ENCODE peak calls at places on chromosomes 11 and 22, in nine cellular contexts. L is thoracic aorta, W is uterus, R is prostate gland, Y is HCT116, E is adrenal gland, H is mesendoderm, D is right cardiac atrium, O is aorta. F is an unnamed sample.

GRCh38 chr11:10125522-10126133 is 168.4 kb downstream of the SBF2 start:
- DNase-seq in L (no peak), W (no peak), R (no peak), Y (no peak), E (no peak), H (no peak), D (no peak), O (no peak), F (no peak)

GRCh38 chr22:23073506-23074229 is 3.3 kb downstream of the GNAZ start:
- DNase-seq in L (no peak), W (no peak), R (no peak), Y (no peak), E (no peak), H (no peak), D (peak; percentile 37), O (peak; percentile 26), F (no peak)

GRCh38 chr11:66317766-66318575 is 1.1 kb upstream of the CD248 start:
- DNase-seq in L (no peak), W (peak; percentile 79), R (no peak), Y (no peak), E (peak; percentile 68), H (peak; percentile 80), D (peak; percentile 83), O (peak; percentile 81), F (peak; percentile 98)

GRCh38 chr11:106031210-106031845 is 9.3 kb upstream of the MSANTD4 start:
- DNase-seq in L (no peak), W (no peak), R (no peak), Y (no peak), E (no peak), H (no peak), D (no peak), O (no peak), F (no peak)

GRCh38 chr11:15875393-15875792 is 481.0 kb downstream of the SOX6 start:
- DNase-seq in L (no peak), W (no peak), R (no peak), Y (no peak), E (no peak), H (no peak), D (no peak), O (no peak), F (no peak)

GRCh38 chr22:49010086-49010863 is 817.4 kb downstream of the BRD1 start:
- DNase-seq in L (no peak), W (no peak), R (no peak), Y (no peak), E (peak; percentile 1), H (no peak), D (no peak), O (peak; percentile 25), F (no peak)

GRCh38 chr11:66321606-66322005 is 4.8 kb upstream of the CD248 start:
- DNase-seq in L (no peak), W (no peak), R (no peak), Y (no peak), E (no peak), H (no peak), D (peak; percentile 22), O (no peak), F (no peak)

GRCh38 chr22:17973217-17973616 is 51.1 kb downstream of the MICAL3 start:
- DNase-seq in L (no peak), W (no peak), R (no peak), Y (no peak), E (no peak), H (no peak), D (no peak), O (no peak), F (no peak)

GRCh38 chr11:64854534-64855502 is 10.4 kb upstream of the CDC42BPG start:
- DNase-seq in L (peak; percentile 88), W (peak; percentile 81), R (no peak), Y (peak; percentile 91), E (peak; percentile 96), H (peak; percentile 92), D (peak; percentile 89), O (peak; percentile 94), F (no peak)

GRCh38 chr11:7589861-7590260 is 76.1 kb downstream of the PPFIBP2 start:
- DNase-seq in L (no peak), W (no peak), R (no peak), Y (no peak), E (no peak), H (no peak), D (no peak), O (no peak), F (no peak)

GRCh38 chr11:21476588-21476987 is 716.3 kb upstream of the ANO5 start:
- DNase-seq in L (no peak), W (no peak), R (no peak), Y (no peak), E (no peak), H (no peak), D (no peak), O (no peak), F (no peak)

GRCh38 chr11:35614949-35615569 is 3.2 kb upstream of the FJX1 start:
- DNase-seq in L (no peak), W (no peak), R (no peak), Y (no peak), E (no peak), H (peak; percentile 42), D (no peak), O (no peak), F (no peak)

GRCh38 chr11:4639931-4640330 is 2.7 kb downstream of the OR51D1 start:
- DNase-seq in L (no peak), W (no peak), R (no peak), Y (no peak), E (no peak), H (no peak), D (no peak), O (no peak), F (no peak)

GRCh38 chr11:57410287-57410686 is 16.6 kb downstream of the SLC43A3 start:
- DNase-seq in L (no peak), W (no peak), R (no peak), Y (no peak), E (no peak), H (no peak), D (no peak), O (no peak), F (no peak)

GRCh38 chr11:72316984-72317383 is 73.0 kb upstream of the PHOX2A start:
- DNase-seq in L (no peak), W (no peak), R (no peak), Y (no peak), E (no peak), H (no peak), D (no peak), O (no peak), F (no peak)

GRCh38 chr22:36017661-36018091 is 10.9 kb downstream of the RBFOX2 start:
- DNase-seq in L (no peak), W (no peak), R (no peak), Y (no peak), E (no peak), H (peak; percentile 61), D (no peak), O (no peak), F (no peak)

GRCh38 chr11:105490333-105490732 is 119.5 kb upstream of the GRIA4 start:
- DNase-seq in L (no peak), W (no peak), R (no peak), Y (no peak), E (no peak), H (no peak), D (no peak), O (no peak), F (no peak)

GRCh38 chr11:68826726-68827125 is 15.0 kb downstream of the CPT1A start:
- DNase-seq in L (no peak), W (no peak), R (no peak), Y (no peak), E (no peak), H (no peak), D (no peak), O (no peak), F (no peak)

GRCh38 chr11:128715691-128716153 is 21.9 kb downstream of the FLI1 start:
- DNase-seq in L (no peak), W (no peak), R (no peak), Y (no peak), E (no peak), H (peak; percentile 81), D (peak; percentile 63), O (no peak), F (no peak)
- H3K4me3 ChIP-seq in L (peak overlapping the region; percentile 58), W (no peak overlapping the region), R (no peak overlapping the region), Y (no peak overlapping the region), E (no peak overlapping the region), H (no peak overlapping the region), D (no peak overlapping the region), O (no peak overlapping the region), F (no peak overlapping the region)

DNA sequence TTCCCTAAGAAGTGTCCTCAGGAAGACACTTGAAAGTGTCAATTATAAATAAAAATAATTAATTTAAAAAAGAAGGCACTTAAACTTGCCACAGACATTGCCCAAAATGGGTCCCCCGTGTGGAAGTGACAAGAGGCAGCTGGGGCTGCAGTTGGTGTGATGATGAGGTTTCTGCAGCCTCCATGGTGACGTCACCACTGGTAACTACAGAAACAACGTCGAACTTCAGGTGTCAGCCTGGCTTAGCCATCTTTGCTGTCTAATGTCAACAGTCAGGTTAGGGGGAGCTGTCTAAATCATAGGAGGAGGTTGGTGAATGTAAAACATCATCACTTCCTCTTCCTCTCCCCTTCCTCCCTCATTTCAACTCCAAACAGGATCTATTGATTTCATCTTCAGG is 328.6 kb downstream of the MN1 start:
- DNase-seq in L (no peak), W (no peak), R (no peak), Y (no peak), E (no peak), H (peak; percentile 28), D (no peak), O (no peak), F (no peak)
- H3K27ac ChIP-seq in L (no peak overlapping the region), W (no peak overlapping the region), R (no peak overlapping the region), Y (no peak overlapping the region), E (no peak overlapping the region), H (no peak overlapping the region), D (no peak overlapping the region), O (no peak overlapping the region), F (no peak overlapping the region)

GRCh38 chr22:37662039-37662438 is 3.5 kb downstream of the PDXP start:
- DNase-seq in L (no peak), W (no peak), R (no peak), Y (no peak), E (no peak), H (no peak), D (no peak), O (no peak), F (no peak)

GRCh38 chr22:37660709-37661045 is 2.2 kb downstream of the PDXP start:
- DNase-seq in L (no peak), W (no peak), R (no peak), Y (no peak), E (no peak), H (no peak), D (no peak), O (no peak), F (no peak)

GRCh38 chr22:37659897-37660708 is 1.6 kb downstream of the PDXP start:
- DNase-seq in L (no peak), W (no peak), R (no peak), Y (no peak), E (no peak), H (no peak), D (no peak), O (no peak), F (no peak)

GRCh38 chr22:37659066-37659896 is 758 bp downstream of the PDXP start:
- DNase-seq in L (no peak), W (no peak), R (no peak), Y (no peak), E (no peak), H (no peak), D (no peak), O (no peak), F (no peak)

GRCh38 chr22:37661160-37661924 is 2.8 kb downstream of the PDXP start:
- DNase-seq in L (no peak), W (no peak), R (no peak), Y (no peak), E (no peak), H (peak; percentile 72), D (no peak), O (no peak), F (peak; percentile 57)
- H3K4me3 ChIP-seq in L (no peak overlapping the region), W (no peak overlapping the region), R (no peak overlapping the region), Y (no peak overlapping the region), E (no peak overlapping the region), H (no peak overlapping the region), D (no peak overlapping the region), O (no peak overlapping the region), F (no peak overlapping the region)

GRCh38 chr11:14380947-14381555 is 22.1 kb upstream of the RRAS2 start:
- DNase-seq in L (no peak), W (peak; percentile 71), R (peak; percentile 72), Y (no peak), E (peak; percentile 79), H (peak; percentile 57), D (peak; percentile 92), O (peak; percentile 80), F (peak; percentile 74)
- H3K27ac ChIP-seq in L (peak overlapping the region; percentile 82), W (no peak overlapping the region), R (peak overlapping the region; percentile 78), Y (peak overlapping the region; percentile 31), E (peak overlapping the region; percentile 84), H (no peak overlapping the region), D (peak overlapping the region; percentile 71), O (peak overlapping the region; percentile 59), F (no peak overlapping the region)

F was measured in CD8-positive, alpha-beta T cell.